ENCODE peak calls at places on chromosomes 4 and X, in ten cellular contexts. O is adipocyte; P is stimulated activated naive CD8-positive, alpha-beta T cell treated with anti-CD3 and anti-CD28 coated beads, Interleukin-15, amount 100 ng/mL, for 72 hours; R is stimulated activated CD8-positive, alpha-beta memory T cell treated with anti-CD3 and anti-CD28 coated beads, Interleukin-15, amount 100 ng/mL, for 4 hours; C is GM23248; Z is HFFc6; X is mammary epithelial cell; L is nucleus accumbens; I is iris pigment epithelial cell; J is DMS79. K is an unnamed sample.

GRCh38 chrX:46681849-46682248 is 77.1 kb downstream of the SLC9A7 start:
- DNase-seq in J (no peak), L (no peak), C (peak; percentile 7), O (no peak), X (no peak), R (no peak), P (no peak), I (peak; percentile 47), Z (no peak), K (no peak)

GRCh38 chr4:65670331-65671031 is at the start of gene EPHA5:
- DNase-seq in O (peak; percentile 92), X (peak; percentile 40), P (no peak), I (peak; percentile 87), C (peak; percentile 68), J (no peak), R (no peak), Z (no peak), L (peak; percentile 67), K (no peak)

GRCh38 chr4:169802871-169803270 is 45.1 kb upstream of the HPF1 start:
- DNase-seq in P (no peak), L (no peak), O (no peak), I (no peak), Z (no peak), J (no peak), C (no peak), R (no peak), X (no peak), K (no peak)

GRCh38 chr4:153520227-153520626 is 54.1 kb downstream of the TMEM131L start:
- DNase-seq in X (no peak), C (no peak), L (no peak), Z (no peak), R (no peak), O (no peak), J (no peak), I (no peak), P (no peak), K (no peak)

GRCh38 chrX:1545776-1546408 is 8.9 kb upstream of the P2RY8 start:
- DNase-seq in J (no peak), Z (no peak), C (no peak), L (no peak), R (no peak), I (no peak), P (no peak), O (no peak), X (no peak), K (no peak)

GRCh38 chr4:168514249-168514852 is 17.5 kb downstream of the PALLD start:
- DNase-seq in J (no peak), X (peak; percentile 24), R (no peak), Z (peak; percentile 49), O (peak; percentile 91), C (peak; percentile 64), I (peak; percentile 36), P (no peak), L (no peak), K (no peak)

GRCh38 chr4:73814679-73815078 is 21.8 kb upstream of the CXCL6 start:
- DNase-seq in J (no peak), L (no peak), C (no peak), R (no peak), X (peak; percentile 76), P (no peak), I (no peak), O (no peak), Z (no peak), K (no peak)

GRCh38 chrX:120207009-120207610 is 43.5 kb upstream of the ZBTB33 start:
- DNase-seq in C (no peak), O (no peak), R (no peak), I (no peak), L (no peak), X (no peak), P (no peak), Z (no peak), J (peak; percentile 51), K (no peak)

GRCh38 chr4:122895336-122895995 is 26.9 kb downstream of the NUDT6 start:
- DNase-seq in Z (no peak), C (no peak), L (no peak), O (peak; percentile 49), P (no peak), I (no peak), J (no peak), X (no peak), R (no peak), K (no peak)

GRCh38 chrX:16953606-16954211 is 7.3 kb downstream of the REPS2 start:
- DNase-seq in C (no peak), X (no peak), I (no peak), P (no peak), J (no peak), R (no peak), Z (no peak), L (no peak), O (no peak), K (no peak)

GRCh38 chrX:126820700-126821420 is 1.3 kb downstream of the PRR32 start:
- DNase-seq in L (no peak), J (no peak), P (no peak), O (no peak), C (no peak), X (no peak), Z (no peak), I (no peak), R (no peak), K (no peak)

GRCh38 chr4:127155121-127155520 is 477.6 kb upstream of the INTU start:
- DNase-seq in L (no peak), R (no peak), I (no peak), C (peak; percentile 66), O (peak; percentile 52), X (no peak), P (no peak), Z (no peak), J (no peak), K (no peak)

GRCh38 chrX:57380026-57380796 is 93.7 kb downstream of the FAAH2 start:
- DNase-seq in C (no peak), L (no peak), J (no peak), O (no peak), I (no peak), X (no peak), P (no peak), R (no peak), Z (no peak), K (no peak)

GRCh38 chr4:2794707-2795557 is 2.0 kb downstream of the SH3BP2 start:
- DNase-seq in C (peak; percentile 89), X (no peak), O (peak; percentile 73), J (no peak), P (no peak), L (no peak), Z (peak; percentile 75), R (no peak), I (peak; percentile 80), K (no peak)

GRCh38 chrX:630922-631496 is 418 bp downstream of the SHOX start:
- DNase-seq in X (no peak), R (no peak), L (no peak), J (no peak), C (no peak), P (no peak), O (no peak), I (no peak), Z (no peak), K (no peak)

GRCh38 chr4:160724063-160724462 is 1439.7 kb downstream of the FSTL5 start:
- DNase-seq in X (no peak), J (no peak), C (no peak), Z (no peak), P (no peak), I (no peak), R (no peak), L (no peak), O (no peak), K (no peak)

GRCh38 chrX:19107035-19107434 is 15.2 kb downstream of the ADGRG2 start:
- DNase-seq in L (no peak), P (no peak), J (no peak), O (no peak), I (no peak), C (no peak), R (no peak), X (no peak), Z (no peak), K (no peak)